ENCODE peak calls at places on chromosome 18, in seven cellular contexts. O is astrocyte of the cerebellum, Z is breast epithelium, Q is endothelial cell, J is coronary artery, L is osteocyte, Y is Peyer's patch. F is an unnamed sample.

GRCh38 chr18:32378705-32379104 is 92.0 kb downstream of the GAREM1 start:
- DNase-seq in J (no peak), Y (no peak), Z (no peak), O (no peak), Q (no peak), L (no peak), F (peak)

GRCh38 chr18:400466-400865 is 100.0 kb downstream of the COLEC12 start:
- DNase-seq in O (no peak), L (no peak), Y (peak), Q (no peak), Z (no peak), J (no peak), F (peak)

GRCh38 chr18:70289351-70290330 is 796 bp downstream of the SOCS6 start:
- DNase-seq in Y (peak), J (no peak), O (no peak), L (peak), Q (peak), Z (no peak), F (peak)

GRCh38 chr18:59927246-59927825 is 27.5 kb downstream of the PMAIP1 start:
- DNase-seq in O (no peak), Q (no peak), Y (no peak), L (no peak), Z (no peak), J (no peak), F (peak)

GRCh38 chr18:76498064-76498463 is 3.0 kb upstream of the ZNF516 start:
- DNase-seq in J (no peak), O (no peak), L (no peak), Z (no peak), Y (no peak), Q (no peak), F (no peak)

GRCh38 chr18:55381277-55381676 is 206.7 kb downstream of the TCF4 start:
- DNase-seq in Z (no peak), L (no peak), Y (no peak), J (no peak), O (peak), Q (no peak), F (peak)

GRCh38 chr18:3449702-3450357 is at the start of gene TGIF1:
- DNase-seq in O (no peak), Q (peak), J (peak), Y (peak), Z (peak), L (peak), F (peak)

GRCh38 chr18:3265564-3266033 is 3.7 kb downstream of the MYL12B start:
- DNase-seq in L (no peak), Q (no peak), J (no peak), O (no peak), Y (no peak), Z (no peak), F (peak)

GRCh38 chr18:68024716-68025115 is 508.2 kb upstream of the DSEL start:
- DNase-seq in Z (no peak), J (no peak), Q (no peak), L (no peak), Y (no peak), O (no peak), F (peak)

GRCh38 chr18:6427281-6427680 is 12.6 kb upstream of the L3MBTL4 start:
- DNase-seq in Q (no peak), Y (no peak), O (peak), Z (no peak), L (no peak), J (no peak), F (no peak)

GRCh38 chr18:68391801-68392200 is 323.1 kb downstream of the TMX3 start:
- DNase-seq in Q (no peak), O (no peak), L (no peak), Z (no peak), J (no peak), Y (no peak), F (no peak)

GRCh38 chr18:10401489-10401888 is 52.9 kb upstream of the APCDD1 start:
- DNase-seq in Q (no peak), O (no peak), J (no peak), Y (no peak), Z (no peak), L (no peak), F (no peak)

GRCh38 chr18:72530622-72531021 is 13.5 kb downstream of the CBLN2 start:
- DNase-seq in L (no peak), Q (no peak), Z (no peak), Y (no peak), O (peak), J (no peak), F (no peak)

GRCh38 chr18:56568986-56569385 is 69.4 kb downstream of the TXNL1 start:
- DNase-seq in Y (no peak), L (no peak), Q (no peak), Z (no peak), O (no peak), J (no peak), F (no peak)

GRCh38 chr18:10210077-10210476 is 244.4 kb upstream of the APCDD1 start:
- DNase-seq in J (no peak), L (no peak), Y (no peak), Z (no peak), Q (no peak), O (no peak), F (no peak)

GRCh38 chr18:59376351-59376935 is 17.4 kb upstream of the LMAN1 start:
- DNase-seq in Y (no peak), J (no peak), Z (no peak), Q (no peak), O (no peak), L (no peak), F (no peak)

GRCh38 chr18:46268662-46269061 is 164.5 kb downstream of the HAUS1 start:
- DNase-seq in J (no peak), Z (no peak), O (no peak), Q (no peak), L (no peak), Y (no peak), F (no peak)

GRCh38 chr18:25066536-25066935 is 285.4 kb downstream of the ZNF521 start:
- DNase-seq in J (no peak), L (no peak), O (peak), Q (no peak), Y (no peak), Z (no peak), F (peak)

GRCh38 chr18:11857177-11857887 is 6.1 kb downstream of the CHMP1B start:
- DNase-seq in Q (no peak), J (peak), L (peak), O (peak), Z (no peak), Y (peak), F (peak)

GRCh38 chr18:29060349-29060748 is 883.4 kb upstream of the CDH2 start:
- DNase-seq in O (no peak), Y (no peak), Z (no peak), L (no peak), Q (no peak), J (no peak), F (no peak)

GRCh38 chr18:29874519-29875098 is 1167.9 kb downstream of the DSC3 start:
- DNase-seq in Y (no peak), L (no peak), Z (no peak), O (peak), Q (peak), J (no peak), F (peak)

GRCh38 chr18:73980289-73980979 is 167.2 kb downstream of the FBXO15 start:
- DNase-seq in Z (no peak), Y (no peak), O (no peak), Q (peak), J (no peak), L (no peak), F (peak)

GRCh38 chr18:44803019-44803650 is 122.4 kb downstream of the SETBP1 start:
- DNase-seq in J (peak), Y (peak), O (no peak), Z (no peak), Q (no peak), L (no peak), F (peak)

GRCh38 chr18:10822457-10822856 is 296.6 kb downstream of the NAPG start:
- DNase-seq in O (peak), Q (no peak), L (no peak), Z (no peak), Y (no peak), J (no peak), F (no peak)

GRCh38 chr18:32930695-32931301 is 158.0 kb upstream of the KLHL14 start:
- DNase-seq in Y (no peak), Q (no peak), J (no peak), L (no peak), Z (no peak), O (no peak), F (peak)

GRCh38 chr18:42107287-42108045 is 152.4 kb downstream of the PIK3C3 start:
- DNase-seq in J (no peak), Q (no peak), Z (no peak), O (no peak), Y (no peak), L (no peak), F (no peak)

GRCh38 chr18:78430171-78430857 is 549.3 kb upstream of the SALL3 start:
- DNase-seq in Q (no peak), Y (no peak), L (no peak), Z (no peak), J (no peak), O (no peak), F (no peak)

GRCh38 chr18:10784596-10785202 is 258.9 kb downstream of the NAPG start:
- DNase-seq in Y (no peak), L (no peak), J (no peak), Z (no peak), O (no peak), Q (no peak), F (no peak)

GRCh38 chr18:3704556-3705162 is 254.7 kb downstream of the TGIF1 start:
- DNase-seq in O (peak), Y (no peak), L (no peak), Z (no peak), J (no peak), Q (no peak), F (peak)

GRCh38 chr18:31973929-31974546 is 31.1 kb upstream of the TRAPPC8 start:
- DNase-seq in L (no peak), J (no peak), Y (no peak), Z (no peak), O (no peak), Q (no peak), F (no peak)

GRCh38 chr18:6521804-6522418 is 107.2 kb upstream of the L3MBTL4 start:
- DNase-seq in Q (peak), L (no peak), Y (peak), Z (no peak), O (peak), J (no peak), F (peak)

GRCh38 chr18:44518091-44518490 is 162.6 kb upstream of the SETBP1 start:
- DNase-seq in J (no peak), Q (no peak), Y (no peak), Z (no peak), O (no peak), L (no peak), F (peak)

GRCh38 chr18:39491408-39491807 is 1925.8 kb upstream of the CELF4 start:
- DNase-seq in O (no peak), L (no peak), Z (no peak), Y (no peak), J (no peak), Q (no peak), F (no peak)

DNA sequence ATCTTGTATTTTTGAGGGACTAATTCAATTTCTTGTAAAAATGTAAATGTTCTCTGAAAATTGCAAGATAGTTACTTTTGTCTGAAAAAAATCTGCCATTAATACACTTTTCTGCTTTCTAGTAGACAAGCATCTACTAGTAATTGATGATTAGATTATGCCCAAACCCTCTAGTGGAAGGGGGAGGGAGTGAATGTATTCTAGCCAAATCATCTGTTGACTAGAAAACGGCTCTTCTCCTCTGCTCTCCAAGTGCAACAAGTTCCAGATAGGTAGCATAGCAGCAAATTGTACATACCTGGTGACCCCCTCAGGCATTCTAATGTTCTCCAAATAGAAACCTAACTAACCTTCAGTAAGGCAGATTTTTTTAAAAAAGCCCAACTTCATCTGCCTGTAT is 58.6 kb downstream of the RELCH start:
- DNase-seq in Y (no peak), L (no peak), J (no peak), Q (no peak), O (no peak), Z (no peak), F (no peak)
- TF ChIP-seq CTCF in Y (peak), L (peak), J (no peak), Q (no peak), O (no peak), Z (no peak), F (no peak)

GRCh38 chr18:35920623-35921022 is 51.9 kb upstream of the RMP24 start:
- DNase-seq in L (no peak), Q (no peak), J (no peak), Y (no peak), O (no peak), Z (no peak), F (no peak)

GRCh38 chr18:35918564-35918963 is 53.9 kb upstream of the RMP24 start:
- DNase-seq in Q (no peak), Z (no peak), Y (no peak), L (no peak), O (no peak), J (no peak), F (no peak)

GRCh38 chr18:35915056-35915455 is 57.4 kb upstream of the RMP24 start:
- DNase-seq in L (no peak), O (no peak), Z (no peak), Y (no peak), J (no peak), Q (no peak), F (no peak)

GRCh38 chr18:35919179-35919578 is 53.3 kb upstream of the RMP24 start:
- DNase-seq in Z (no peak), Y (no peak), J (no peak), Q (no peak), L (no peak), O (no peak), F (no peak)

DNA sequence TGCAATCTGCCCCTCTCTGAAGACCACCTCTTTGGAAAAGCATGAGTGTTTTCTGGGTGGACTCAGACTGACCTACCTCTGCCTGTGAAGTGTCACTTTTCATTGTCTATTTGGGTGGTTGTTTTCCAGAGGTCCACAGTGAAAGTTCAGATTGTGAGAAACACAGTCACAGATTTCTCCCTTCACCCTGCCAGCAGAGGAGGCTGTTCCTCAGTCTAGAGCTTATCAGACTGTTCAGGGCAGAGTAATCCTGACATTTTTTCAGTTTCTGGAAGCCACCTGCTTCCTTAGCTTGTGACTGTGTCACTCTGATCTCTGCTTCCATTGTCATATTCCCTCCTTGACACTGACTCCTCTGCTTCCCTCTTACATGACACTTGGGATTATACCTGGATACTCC is 55.4 kb upstream of the RMP24 start:
- DNase-seq in O (no peak), L (no peak), Z (no peak), J (no peak), Q (no peak), Y (no peak), F (no peak)
- TF ChIP-seq CTCF in O (no peak), L (no peak), Z (no peak), J (no peak), Q (no peak), Y (no peak), F (no peak)

GRCh38 chr18:34117319-34117718 is 107.4 kb downstream of the NOL4 start:
- DNase-seq in Q (no peak), L (no peak), Z (no peak), O (no peak), Y (no peak), J (no peak), F (no peak)

GRCh38 chr18:34115409-34116081 is 109.2 kb downstream of the NOL4 start:
- DNase-seq in L (no peak), Y (no peak), O (peak), Z (no peak), Q (no peak), J (no peak), F (peak)

GRCh38 chr18:34120294-34120693 is 104.4 kb downstream of the NOL4 start:
- DNase-seq in Y (no peak), Z (no peak), O (peak), J (no peak), L (no peak), Q (no peak), F (no peak)

GRCh38 chr18:34114996-34115395 is 109.7 kb downstream of the NOL4 start:
- DNase-seq in J (no peak), Z (no peak), Y (no peak), O (no peak), Q (no peak), L (no peak), F (no peak)
- TF ChIP-seq CTCF in J (no peak), Z (no peak), Y (no peak), O (no peak), Q (no peak), L (no peak), F (no peak)

GRCh38 chr18:48540329-48541025 is 1.6 kb downstream of the CTIF start:
- DNase-seq in Y (peak), Q (peak), L (peak), O (no peak), Z (peak), J (peak), F (peak)
- TF ChIP-seq CTCF in Y (no peak), Q (no peak), L (peak), O (peak), Z (no peak), J (no peak), F (peak)

GRCh38 chr18:21389283-21389682 is 147.3 kb downstream of the GREB1L start:
- DNase-seq in O (no peak), Z (no peak), J (no peak), Y (no peak), Q (no peak), L (no peak), F (no peak)
- TF ChIP-seq CTCF in O (no peak), Z (no peak), J (no peak), Y (no peak), Q (no peak), L (no peak), F (no peak)

GRCh38 chr18:23701544-23702064 is 12.4 kb downstream of the LAMA3 start:
- DNase-seq in J (no peak), Q (no peak), O (no peak), Z (no peak), L (no peak), Y (no peak), F (no peak)

GRCh38 chr18:23702606-23703005 is 13.4 kb downstream of the LAMA3 start:
- DNase-seq in Y (no peak), L (no peak), Z (no peak), J (peak), Q (no peak), O (no peak), F (no peak)

GRCh38 chr18:23703987-23704384 is 14.7 kb downstream of the LAMA3 start:
- DNase-seq in Z (no peak), L (no peak), J (peak), Q (no peak), O (no peak), Y (no peak), F (no peak)

GRCh38 chr18:23704806-23705205 is 15.6 kb downstream of the LAMA3 start:
- DNase-seq in L (no peak), Z (no peak), Y (no peak), Q (no peak), J (no peak), O (no peak), F (no peak)

GRCh38 chr18:23703057-23703986 is 14.1 kb downstream of the LAMA3 start:
- DNase-seq in Y (peak), Q (peak), L (no peak), Z (no peak), O (no peak), J (peak), F (peak)
- TF ChIP-seq CTCF in Y (peak), Q (peak), L (peak), Z (peak), O (peak), J (no peak), F (peak)

GRCh38 chr18:52343138-52343537 is 3.1 kb downstream of the DCC start:
- DNase-seq in J (no peak), O (no peak), Y (no peak), Z (no peak), Q (no peak), L (no peak), F (no peak)
- TF ChIP-seq CTCF in J (no peak), O (peak), Y (no peak), Z (no peak), Q (no peak), L (no peak), F (no peak)

GRCh38 chr18:50218432-50219197 is 23.7 kb upstream of the MYO5B start:
- DNase-seq in Z (no peak), L (no peak), Y (peak), O (no peak), Q (peak), J (no peak), F (peak)
- TF ChIP-seq CTCF in Z (peak), L (no peak), Y (peak), O (peak), Q (peak), J (no peak), F (peak)